ENCODE peak calls at places on chromosomes 1 and 21, in seven cellular contexts. Z is A549, B is tibial nerve, A is transverse colon, O is SK-N-SH, N is suprapubic skin, P is ovary. C is an unnamed sample.

GRCh38 chr21:46079357-46080170 is 18.3 kb upstream of the COL6A2 start:
- DNase-seq in Z (no peak), B (no peak), A (no peak), O (peak; percentile 92), N (peak; percentile 87), P (peak; percentile 24), C (no peak)

GRCh38 chr1:196387766-196388165 is 220.5 kb downstream of the KCNT2 start:
- DNase-seq in Z (no peak), B (no peak), A (no peak), O (no peak), N (no peak), P (no peak), C (no peak)

GRCh38 chr1:25543425-25544242 is at the start of gene LDLRAP1:
- DNase-seq in Z (peak; percentile 59), B (peak; percentile 55), A (peak; percentile 83), O (peak; percentile 96), N (no peak), P (peak; percentile 87), C (peak; percentile 87)

GRCh38 chr1:198657550-198658064 is 18.8 kb downstream of the PTPRC start:
- DNase-seq in Z (peak; percentile 61), B (no peak), A (no peak), O (no peak), N (no peak), P (no peak), C (no peak)

GRCh38 chr1:2985694-2986548 is 35.3 kb upstream of the ACTRT2 start:
- DNase-seq in Z (no peak), B (no peak), A (no peak), O (no peak), N (no peak), P (no peak), C (no peak)

GRCh38 chr1:200483491-200484143 is 73.8 kb upstream of the ZNF281 start:
- DNase-seq in Z (peak; percentile 95), B (peak; percentile 18), A (no peak), O (peak; percentile 28), N (no peak), P (no peak), C (no peak)

GRCh38 chr1:246110343-246111219 is 396.5 kb downstream of the SMYD3 start:
- DNase-seq in Z (peak; percentile 63), B (no peak), A (peak; percentile 21), O (peak; percentile 30), N (no peak), P (peak; percentile 24), C (no peak)

GRCh38 chr1:33093004-33093403 is 12.1 kb downstream of the AZIN2 start:
- DNase-seq in Z (no peak), B (no peak), A (no peak), O (no peak), N (no peak), P (no peak), C (no peak)

GRCh38 chr21:43967981-43968380 is 44.1 kb upstream of the TRAPPC10 start:
- DNase-seq in Z (no peak), B (no peak), A (no peak), O (no peak), N (no peak), P (no peak), C (no peak)

GRCh38 chr1:2499986-2500596 is 24.0 kb downstream of the PLCH2 start:
- DNase-seq in Z (no peak), B (no peak), A (no peak), O (peak; percentile 65), N (no peak), P (no peak), C (no peak)

GRCh38 chr1:18041685-18042355 is 65.8 kb upstream of the IGSF21 start:
- DNase-seq in Z (no peak), B (no peak), A (no peak), O (peak; percentile 74), N (no peak), P (no peak), C (no peak)

GRCh38 chr1:119554188-119554587 is 47.2 kb downstream of the HSD3B1 start:
- DNase-seq in Z (no peak), B (peak; percentile 27), A (no peak), O (peak; percentile 37), N (no peak), P (peak; percentile 55), C (no peak)

GRCh38 chr1:156654700-156655099 is 12.8 kb downstream of the BCAN start:
- DNase-seq in Z (no peak), B (no peak), A (no peak), O (no peak), N (no peak), P (no peak), C (no peak)

GRCh38 chr1:165907256-165907857 is 79.9 kb downstream of the UCK2 start:
- DNase-seq in Z (no peak), B (no peak), A (no peak), O (no peak), N (no peak), P (no peak), C (no peak)

GRCh38 chr1:110637475-110637874 is 31.3 kb upstream of the KCNA2 start:
- DNase-seq in Z (no peak), B (no peak), A (no peak), O (no peak), N (no peak), P (no peak), C (no peak)

GRCh38 chr1:183069562-183070216 is 46.5 kb downstream of the LAMC1 start:
- DNase-seq in Z (peak; percentile 66), B (no peak), A (no peak), O (no peak), N (no peak), P (no peak), C (no peak)

GRCh38 chr1:113751516-113751915 is 7.8 kb downstream of the PHTF1 start:
- DNase-seq in Z (no peak), B (no peak), A (no peak), O (no peak), N (no peak), P (no peak), C (no peak)

GRCh38 chr1:245986404-245987221 is 520.5 kb downstream of the SMYD3 start:
- DNase-seq in Z (peak; percentile 11), B (no peak), A (peak; percentile 44), O (no peak), N (no peak), P (no peak), C (no peak)

GRCh38 chr1:6959491-6959890 is 174.2 kb downstream of the CAMTA1 start:
- DNase-seq in Z (no peak), B (no peak), A (no peak), O (no peak), N (no peak), P (no peak), C (no peak)

GRCh38 chr1:208100906-208101305 is 143.3 kb downstream of the PLXNA2 start:
- DNase-seq in Z (no peak), B (no peak), A (no peak), O (no peak), N (no peak), P (no peak), C (no peak)
- TF ChIP-seq EP300 in Z (no peak), B (no peak), A (no peak), O (no peak), N (no peak), P (no peak), C (no peak)

GRCh38 chr1:154418062-154418897 is 13.1 kb downstream of the IL6R start:
- DNase-seq in Z (peak; percentile 95), B (peak; percentile 24), A (peak; percentile 92), O (peak; percentile 49), N (no peak), P (peak; percentile 62), C (no peak)

GRCh38 chr1:154418898-154419619 is 13.9 kb downstream of the IL6R start:
- DNase-seq in Z (no peak), B (no peak), A (no peak), O (no peak), N (no peak), P (no peak), C (no peak)

GRCh38 chr1:154419620-154420020 is 14.5 kb downstream of the IL6R start:
- DNase-seq in Z (peak; percentile 75), B (peak; percentile 86), A (peak; percentile 79), O (no peak), N (peak; percentile 94), P (peak; percentile 83), C (no peak)

GRCh38 chr1:154420961-154421924 is 16.1 kb downstream of the IL6R start:
- DNase-seq in Z (no peak), B (no peak), A (no peak), O (no peak), N (no peak), P (peak; percentile 36), C (no peak)

DNA sequence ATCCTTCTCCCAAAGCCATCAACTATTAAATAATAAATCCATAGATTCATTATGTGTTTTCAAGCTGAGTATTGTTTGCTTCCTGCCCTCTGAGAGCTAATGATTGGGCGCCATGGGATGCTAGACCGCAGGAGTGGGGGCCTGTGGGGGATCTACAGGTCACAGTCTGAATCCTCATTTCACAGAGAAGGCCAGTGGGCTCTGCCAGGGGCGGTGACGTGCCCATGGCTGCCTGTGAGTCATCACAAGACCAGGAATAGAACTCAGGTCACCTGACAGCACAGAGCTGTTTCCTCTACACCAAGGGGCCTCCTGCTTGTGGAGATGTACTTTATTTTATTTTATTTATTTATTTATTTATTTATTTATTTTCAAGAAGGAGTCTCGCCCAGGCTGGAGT is 15.0 kb downstream of the IL6R start:
- DNase-seq in Z (peak; percentile 86), B (peak; percentile 88), A (peak; percentile 78), O (peak; percentile 46), N (peak; percentile 92), P (peak; percentile 87), C (no peak)
- TF ChIP-seq EP300 in Z (peak; percentile 14), B (peak; percentile 78), A (no peak), O (no peak), N (no peak), P (no peak), C (no peak)

DNA sequence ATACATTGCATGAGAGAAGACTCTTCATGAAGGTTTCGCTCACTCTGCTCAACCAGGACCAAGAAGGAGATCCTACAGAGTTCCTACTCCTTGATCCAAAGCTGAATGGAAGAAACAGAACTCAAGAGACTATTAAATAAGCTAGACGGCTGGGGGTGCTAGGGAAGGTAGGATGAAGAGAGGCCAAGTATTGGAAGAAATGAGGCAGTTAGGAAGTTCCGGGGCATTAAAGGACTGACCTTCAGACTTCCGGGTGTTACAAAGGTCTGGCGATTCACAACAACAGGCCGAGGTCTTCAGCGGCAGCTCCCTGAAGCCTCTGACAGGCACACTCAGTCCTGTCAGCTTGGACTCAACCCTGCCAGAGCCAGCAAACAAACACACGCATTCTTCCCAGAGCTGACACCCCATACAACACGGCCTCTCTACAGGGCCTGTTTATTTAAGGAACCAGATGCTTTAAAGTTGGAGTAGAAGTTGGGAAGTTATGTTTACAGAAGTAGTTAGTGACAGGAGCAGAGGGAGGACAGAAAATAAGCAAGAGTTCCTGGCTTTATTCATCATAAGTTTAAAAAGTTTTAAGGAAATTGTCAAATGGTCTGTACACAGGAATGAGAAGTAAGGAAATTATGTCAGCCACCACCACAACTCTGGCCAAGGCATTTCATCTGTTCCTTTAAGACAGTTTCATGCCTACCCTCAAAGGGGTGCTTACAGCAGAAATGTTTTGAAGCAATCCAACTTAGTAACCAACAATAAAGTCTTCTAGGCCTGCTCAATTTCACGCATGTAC is 4.7 kb downstream of the SORT1 start:
- DNase-seq in Z (peak; percentile 18), B (peak; percentile 34), A (peak; percentile 73), O (no peak), N (no peak), P (no peak), C (no peak)
- TF ChIP-seq EP300 in Z (no peak), B (peak; percentile 82), A (no peak), O (no peak), N (no peak), P (no peak), C (no peak)

GRCh38 chr1:228085287-228085926 is 2.9 kb downstream of the ARF1 start:
- DNase-seq in Z (no peak), B (no peak), A (peak; percentile 50), O (no peak), N (no peak), P (peak; percentile 19), C (no peak)
- TF ChIP-seq EP300 in Z (no peak), B (no peak), A (no peak), O (no peak), N (no peak), P (no peak), C (no peak)

C was measured in H1.